ENCODE peak calls at places on chromosomes 3 and 15, in four cellular contexts. S, R, Z and Y are unnamed samples.

GRCh38 chr3:77348244-77348855 is 308.5 kb downstream of the ROBO2 start:
- DNase-seq in R (no peak), Z (no peak), S (no peak), Y (no peak)

GRCh38 chr3:197356275-197356674 is 57.9 kb upstream of the DLG1 start:
- DNase-seq in S (no peak), Z (no peak), R (no peak), Y (peak)

GRCh38 chr3:177448987-177449975 is 252.0 kb upstream of the TBL1XR1 start:
- DNase-seq in S (no peak), R (no peak), Z (peak), Y (peak)

GRCh38 chr3:127224118-127224517 is 31.2 kb downstream of the PRR23E start:
- DNase-seq in S (no peak), Z (no peak), R (no peak), Y (no peak)

GRCh38 chr15:29126821-29127461 is 142.7 kb downstream of the NSMCE3 start:
- DNase-seq in Z (no peak), S (no peak), R (no peak), Y (no peak)

GRCh38 chr3:56758539-56758981 is 43.2 kb downstream of the ARHGEF3 start:
- DNase-seq in Z (peak), S (no peak), R (peak), Y (no peak)

GRCh38 chr3:111669926-111670630 is 74.9 kb upstream of the ZBED2 start:
- DNase-seq in S (no peak), R (no peak), Z (no peak), Y (no peak)

GRCh38 chr3:133945696-133946095 is 50.0 kb upstream of the RAB6B start:
- DNase-seq in Z (no peak), S (no peak), R (no peak), Y (no peak)

GRCh38 chr3:14877404-14877803 is 58.6 kb downstream of the FGD5 start:
- DNase-seq in Z (no peak), S (no peak), R (no peak), Y (peak)

GRCh38 chr15:68511073-68511991 is 67.5 kb upstream of the CORO2B start:
- DNase-seq in Z (peak), S (no peak), R (no peak), Y (peak)

GRCh38 chr15:70345251-70346019 is 247.7 kb upstream of the TLE3 start:
- DNase-seq in R (no peak), S (no peak), Z (no peak), Y (no peak)

GRCh38 chr15:59160880-59161593 is 45.6 kb upstream of the LDHAL6B start:
- DNase-seq in S (no peak), R (peak), Z (no peak), Y (no peak)

GRCh38 chr15:92164327-92165000 is 229.2 kb upstream of the ST8SIA2 start:
- DNase-seq in R (no peak), S (no peak), Z (no peak), Y (no peak)

GRCh38 chr3:122635789-122636188 is 44.9 kb upstream of the PARP14 start:
- DNase-seq in R (no peak), Z (no peak), S (no peak), Y (no peak)

GRCh38 chr3:174957581-174958001 is 98.5 kb downstream of the NAALADL2 start:
- DNase-seq in Z (no peak), R (no peak), S (no peak), Y (no peak)

GRCh38 chr3:151156618-151157216 is 46.3 kb downstream of the GPR171 start:
- DNase-seq in Z (no peak), S (no peak), R (peak), Y (no peak)

GRCh38 chr15:27499191-27499590 is 528.2 kb downstream of the GABRG3 start:
- DNase-seq in R (no peak), Z (no peak), S (no peak), Y (no peak)

GRCh38 chr15:84631706-84632272 is 22.3 kb downstream of the WDR73 start:
- DNase-seq in S (no peak), Z (no peak), R (no peak), Y (no peak)

GRCh38 chr15:38028869-38029268 is 94.4 kb downstream of the TMCO5A start:
- DNase-seq in S (no peak), Z (no peak), R (no peak), Y (no peak)

GRCh38 chr3:88032245-88032644 is 26.6 kb downstream of the CGGBP1 start:
- DNase-seq in R (no peak), S (no peak), Z (no peak), Y (no peak)

GRCh38 chr3:45027406-45027805 is 1.3 kb downstream of the CLEC3B start:
- DNase-seq in R (no peak), Z (no peak), S (no peak), Y (no peak)

GRCh38 chr15:99122831-99123705 is 18.2 kb downstream of the SYNM start:
- DNase-seq in R (no peak), Z (no peak), S (no peak), Y (no peak)

GRCh38 chr3:190436356-190436755 is 13.3 kb downstream of the TMEM207 start:
- DNase-seq in S (no peak), R (no peak), Z (no peak), Y (no peak)

GRCh38 chr3:107676469-107677309 is 153.9 kb downstream of the BBX start:
- DNase-seq in R (no peak), Z (no peak), S (no peak), Y (no peak)
- TF ChIP-seq CTCF in R (peak), Z (peak), S (peak), Y (peak)

GRCh38 chr15:39591896-39592315 is 11.0 kb downstream of the THBS1 start:
- DNase-seq in S (no peak), R (no peak), Z (no peak), Y (no peak)

GRCh38 chr15:39589815-39590644 is 9.2 kb downstream of the THBS1 start:
- DNase-seq in S (no peak), Z (no peak), R (no peak), Y (no peak)

GRCh38 chr15:39592500-39592899 is 11.6 kb downstream of the THBS1 start:
- DNase-seq in Z (no peak), R (no peak), S (no peak), Y (no peak)

GRCh38 chr15:39589193-39589814 is 8.4 kb downstream of the THBS1 start:
- DNase-seq in Z (no peak), R (no peak), S (no peak), Y (no peak)

GRCh38 chr15:39591141-39591895 is 10.4 kb downstream of the THBS1 start:
- DNase-seq in Z (no peak), R (no peak), S (no peak), Y (no peak)
- TF ChIP-seq POLR2A in Z (no peak), R (no peak), S (no peak), Y (no peak)

DNA sequence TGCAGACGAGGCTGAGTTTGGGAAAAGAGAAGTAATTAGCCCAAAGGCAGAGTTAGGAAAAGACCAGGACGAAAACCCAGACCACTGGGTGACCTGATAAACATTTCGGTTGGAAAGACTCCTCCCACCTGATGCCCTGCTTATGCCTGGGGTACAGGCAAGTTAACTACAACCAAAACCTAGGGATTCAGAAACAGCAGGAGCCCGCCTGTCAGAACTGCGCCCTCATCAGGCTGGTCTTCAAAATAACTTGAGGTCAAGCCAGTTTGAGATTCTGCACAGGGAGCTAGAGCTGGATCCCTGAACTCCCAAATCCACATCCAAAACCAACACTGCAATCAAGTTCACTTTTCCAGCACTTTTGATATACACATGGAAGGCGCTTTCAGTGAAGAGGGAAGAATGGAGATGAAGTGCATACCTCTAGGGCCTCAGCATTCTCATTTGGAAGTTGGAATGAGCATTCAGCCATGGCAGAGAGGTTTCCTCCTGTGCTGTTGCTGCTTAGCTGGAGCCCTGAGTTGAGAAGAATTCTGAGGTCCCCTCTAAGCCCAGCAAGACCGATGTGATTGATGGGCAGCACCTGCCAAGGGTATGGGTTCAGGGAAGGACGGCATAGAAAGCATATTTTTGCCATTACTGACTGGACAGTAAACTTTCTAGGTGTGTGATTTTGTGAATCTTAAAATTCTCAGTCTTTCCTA is 11.6 kb downstream of the TSEN2 start:
- DNase-seq in R (no peak), S (no peak), Z (no peak), Y (no peak)
- TF ChIP-seq CTCF in R (peak), S (no peak), Z (no peak), Y (no peak)

GRCh38 chr3:170809021-170809974 is 60.7 kb downstream of the RPL22L1 start:
- DNase-seq in S (no peak), Z (peak), R (peak), Y (no peak)
- TF ChIP-seq POLR2A in S (no peak), Z (no peak), R (no peak), Y (no peak)

GRCh38 chr3:192299921-192300320 is 427.4 kb downstream of the FGF12 start:
- DNase-seq in Z (no peak), R (no peak), S (no peak), Y (no peak)
- TF ChIP-seq CTCF in Z (no peak), R (no peak), S (no peak), Y (no peak)

GRCh38 chr15:90003736-90004135 is 2.6 kb downstream of the ZNF710 start:
- DNase-seq in R (no peak), S (no peak), Z (no peak), Y (no peak)

GRCh38 chr15:90001683-90002427 is 731 bp downstream of the ZNF710 start:
- DNase-seq in R (peak), S (no peak), Z (peak), Y (peak)

GRCh38 chr15:90001062-90001682 is at the start of gene ZNF710:
- DNase-seq in Z (peak), S (no peak), R (peak), Y (no peak)

GRCh38 chr15:90004252-90004651 is 3.1 kb downstream of the ZNF710 start:
- DNase-seq in S (no peak), Z (no peak), R (no peak), Y (no peak)

DNA sequence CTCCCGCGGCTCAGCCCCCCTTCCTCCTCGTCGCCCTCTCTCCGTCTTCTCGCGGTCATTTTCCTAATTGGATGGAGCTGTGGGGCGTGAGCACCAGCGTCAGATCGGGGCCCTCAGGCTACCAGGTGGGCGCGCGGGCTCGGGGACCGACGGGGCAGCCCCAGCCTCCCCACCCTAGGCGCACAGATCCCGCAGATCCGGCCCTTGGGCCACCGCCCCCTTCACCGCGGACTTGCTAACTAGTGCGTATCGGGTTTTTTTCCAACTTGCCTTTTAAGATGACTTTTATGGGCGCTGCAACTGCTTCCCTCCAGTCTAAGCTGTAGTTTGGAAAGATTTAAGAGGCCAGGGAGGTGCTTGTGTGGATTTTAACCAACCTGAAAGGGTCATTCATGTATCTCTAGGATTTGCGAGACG is 1.3 kb downstream of the ZNF710 start:
- DNase-seq in R (peak), S (no peak), Z (peak), Y (no peak)
- TF ChIP-seq POLR2A in R (no peak), S (no peak), Z (no peak), Y (no peak)

GRCh38 chr3:124512881-124513609 is 217.2 kb upstream of the UMPS start:
- DNase-seq in S (no peak), R (peak), Z (no peak), Y (no peak)
- TF ChIP-seq CTCF in S (no peak), R (peak), Z (no peak), Y (no peak)

GRCh38 chr3:79928687-79929408 is 161.1 kb upstream of the ROBO1 start:
- DNase-seq in Z (no peak), R (no peak), S (no peak), Y (no peak)
- TF ChIP-seq POLR2A in Z (no peak), R (no peak), S (no peak), Y (no peak)